ENCODE peak calls at places on chromosome 10, in ten cellular contexts. D is activated CD4-positive, alpha-beta T cell treated with anti-CD3 and anti-CD28 coated beads, Interleukin-2, amount 10 ng/mL, durations not matched to agents 7 days and 5 days; M is heart left ventricle; F is activated CD8-positive, alpha-beta memory T cell treated with anti-CD3 and anti-CD28 coated beads for 24 hours; S is SHP77; Q is NCI-H2171 treated with DMSO at 0.1 percent for 48 hours; P is activated effector memory CD4-positive, alpha-beta T cell treated with anti-CD3 and anti-CD28 coated beads, Interleukin-2, amount 50 U/mL, for 16 hours; T is heart right ventricle; B is iris pigment epithelial cell; L is amniotic epithelial cell. Z is an unnamed sample.

GRCh38 chr10:77371848-77372247 is 265.8 kb downstream of the KCNMA1 start:
- DNase-seq in D (no peak), M (no peak), F (no peak), S (no peak), Q (no peak), P (no peak), T (no peak), B (no peak), L (no peak), Z (no peak)

GRCh38 chr10:84179059-84179710 is 5.6 kb downstream of the GPR15LG start:
- DNase-seq in D (peak; percentile 31), M (no peak), F (peak; percentile 54), S (no peak), Q (peak; percentile 85), P (no peak), T (no peak), B (peak; percentile 38), L (peak; percentile 79), Z (peak; percentile 68)

GRCh38 chr10:53952698-53953097 is 848.3 kb downstream of the PCDH15 start:
- DNase-seq in D (no peak), M (no peak), F (no peak), S (no peak), Q (no peak), P (no peak), T (no peak), B (no peak), L (no peak), Z (no peak)

GRCh38 chr10:35642023-35642792 is at the start of gene FZD8:
- DNase-seq in D (peak; percentile 61), M (peak; percentile 94), F (peak; percentile 87), S (no peak), Q (peak; percentile 82), P (peak; percentile 89), T (peak; percentile 93), B (peak; percentile 94), L (peak; percentile 89), Z (peak; percentile 92)

GRCh38 chr10:116099031-116099430 is 174.0 kb downstream of the GFRA1 start:
- DNase-seq in D (no peak), M (no peak), F (no peak), S (no peak), Q (no peak), P (no peak), T (no peak), B (no peak), L (no peak), Z (no peak)

GRCh38 chr10:12597800-12598750 is 248.7 kb downstream of the CAMK1D start:
- DNase-seq in D (no peak), M (no peak), F (no peak), S (peak; percentile 42), Q (no peak), P (no peak), T (no peak), B (no peak), L (no peak), Z (no peak)

GRCh38 chr10:34273340-34273739 is 541.8 kb downstream of the PARD3 start:
- DNase-seq in D (no peak), M (no peak), F (no peak), S (no peak), Q (no peak), P (no peak), T (no peak), B (no peak), L (no peak), Z (no peak)

GRCh38 chr10:99906470-99906869 is 103.3 kb downstream of the DNMBP start:
- DNase-seq in D (no peak), M (peak; percentile 11), F (no peak), S (no peak), Q (no peak), P (no peak), T (no peak), B (peak; percentile 98), L (peak; percentile 88), Z (no peak)

GRCh38 chr10:53601260-53601875 is 828.8 kb upstream of the MBL2 start:
- DNase-seq in D (peak; percentile 6), M (no peak), F (no peak), S (no peak), Q (peak; percentile 23), P (no peak), T (no peak), B (peak; percentile 44), L (peak; percentile 18), Z (peak; percentile 59)

GRCh38 chr10:75632750-75633462 is 201.5 kb downstream of the LRMDA start:
- DNase-seq in D (no peak), M (peak; percentile 53), F (no peak), S (no peak), Q (peak; percentile 4), P (no peak), T (peak; percentile 45), B (no peak), L (no peak), Z (peak; percentile 5)

GRCh38 chr10:15759265-15759664 is 39.5 kb upstream of the ITGA8 start:
- DNase-seq in D (no peak), M (no peak), F (no peak), S (no peak), Q (no peak), P (no peak), T (no peak), B (no peak), L (no peak), Z (no peak)

GRCh38 chr10:83908987-83909386 is 230.3 kb upstream of the GHITM start:
- DNase-seq in D (no peak), M (no peak), F (no peak), S (no peak), Q (no peak), P (no peak), T (no peak), B (no peak), L (no peak), Z (no peak)

GRCh38 chr10:123864923-123865322 is 26.7 kb downstream of the CPXM2 start:
- DNase-seq in D (no peak), M (no peak), F (no peak), S (no peak), Q (no peak), P (no peak), T (no peak), B (no peak), L (no peak), Z (no peak)

GRCh38 chr10:58892039-58892665 is 284.3 kb upstream of the PHYHIPL start:
- DNase-seq in D (no peak), M (peak; percentile 15), F (no peak), S (no peak), Q (no peak), P (no peak), T (no peak), B (no peak), L (no peak), Z (no peak)

GRCh38 chr10:20596065-20596760 is 300.9 kb downstream of the NEBL start:
- DNase-seq in D (no peak), M (no peak), F (no peak), S (no peak), Q (no peak), P (no peak), T (no peak), B (peak; percentile 58), L (peak; percentile 59), Z (no peak)

GRCh38 chr10:97673736-97674525 is 13.1 kb downstream of the AVPI1 start:
- DNase-seq in D (peak; percentile 17), M (no peak), F (no peak), S (no peak), Q (no peak), P (no peak), T (no peak), B (peak; percentile 52), L (peak; percentile 72), Z (no peak)

GRCh38 chr10:29804025-29804852 is 169.5 kb upstream of the SVIL start:
- DNase-seq in D (no peak), M (peak; percentile 51), F (no peak), S (peak; percentile 77), Q (peak; percentile 17), P (no peak), T (no peak), B (peak; percentile 83), L (peak; percentile 81), Z (no peak)

Z was measured in NCI-H82.